ENCODE peak calls at places on chromosomes 11 and 22, in five cellular contexts. T, E, L, Y and B are unnamed samples.

GRCh38 chr11:17406818-17407149 is 18.3 kb upstream of the KCNJ11 start:
- DNase-seq in L (peak; percentile 65), E (no peak), T (no peak), Y (no peak), B (no peak)

GRCh38 chr22:25692392-25692791 is 49.6 kb upstream of the MYO18B start:
- DNase-seq in T (no peak), Y (no peak), E (no peak), L (no peak), B (no peak)

GRCh38 chr11:119478711-119479285 is 55.8 kb upstream of the THY1 start:
- DNase-seq in L (no peak), Y (no peak), E (no peak), T (no peak), B (no peak)

GRCh38 chr22:17606472-17606871 is 22.1 kb downstream of the ATP6V1E1 start:
- DNase-seq in L (peak; percentile 77), T (no peak), E (no peak), Y (no peak), B (no peak)

GRCh38 chr11:110984147-110984546 is 261.4 kb upstream of the POU2AF2 start:
- DNase-seq in Y (no peak), E (no peak), L (no peak), T (no peak), B (no peak)

GRCh38 chr11:102110761-102111010 is 439 bp downstream of the YAP1 start:
- DNase-seq in T (no peak), L (no peak), E (no peak), Y (no peak), B (no peak)

GRCh38 chr11:76560219-76560618 is 110.3 kb downstream of the LRRC32 start:
- DNase-seq in Y (no peak), L (no peak), T (no peak), E (peak; percentile 40), B (no peak)

GRCh38 chr11:130891326-130891725 is 25.0 kb downstream of the SNX19 start:
- DNase-seq in T (no peak), Y (no peak), L (no peak), E (no peak), B (no peak)

GRCh38 chr11:125281831-125282595 is 117.5 kb downstream of the PKNOX2 start:
- DNase-seq in T (no peak), Y (no peak), L (no peak), E (peak; percentile 41), B (no peak)

GRCh38 chr11:76615950-76616349 is 54.6 kb downstream of the LRRC32 start:
- DNase-seq in L (peak; percentile 70), E (no peak), T (no peak), Y (peak; percentile 79), B (no peak)

GRCh38 chr11:102981324-102981910 is 25.9 kb upstream of the MMP13 start:
- DNase-seq in E (no peak), L (no peak), Y (no peak), T (no peak), B (no peak)

GRCh38 chr11:82239498-82239897 is 494.2 kb downstream of the FAM181B start:
- DNase-seq in Y (no peak), T (no peak), L (no peak), E (no peak), B (no peak)

GRCh38 chr11:75734491-75735180 is 17.0 kb downstream of the MOGAT2 start:
- DNase-seq in Y (peak; percentile 69), T (no peak), L (no peak), E (no peak), B (no peak)

GRCh38 chr11:67745181-67745726 is 70.8 kb upstream of the ALDH3B2 start:
- DNase-seq in L (no peak), T (no peak), E (no peak), Y (no peak), B (no peak)

GRCh38 chr11:86914836-86915519 is 40.2 kb downstream of the FZD4 start:
- DNase-seq in T (no peak), Y (no peak), E (no peak), L (no peak), B (no peak)
- H3K4me3 ChIP-seq in T (no peak overlapping the region), Y (no peak overlapping the region), E (no peak overlapping the region), L (no peak overlapping the region), B (no peak overlapping the region)

GRCh38 chr11:63882555-63883242 is 34.3 kb downstream of the RCOR2 start:
- DNase-seq in L (no peak), E (no peak), Y (no peak), T (peak; percentile 59), B (no peak)

GRCh38 chr11:63880031-63880841 is 36.7 kb downstream of the RCOR2 start:
- DNase-seq in Y (no peak), L (no peak), E (no peak), T (no peak), B (no peak)

GRCh38 chr11:63887600-63887999 is 29.4 kb downstream of the RCOR2 start:
- DNase-seq in Y (no peak), T (no peak), E (no peak), L (no peak), B (no peak)

GRCh38 chr11:63888170-63889086 is 28.5 kb downstream of the RCOR2 start:
- DNase-seq in L (peak; percentile 81), E (no peak), T (peak; percentile 86), Y (peak; percentile 84), B (peak; percentile 94)

GRCh38 chr11:63884191-63884590 is 32.8 kb downstream of the RCOR2 start:
- DNase-seq in E (no peak), L (no peak), T (no peak), Y (no peak), B (peak; percentile 55)
- H3K4me1 ChIP-seq in E (peaks cover 14% of the 10 kb centered on the region), L (peaks cover 54% of the 10 kb centered on the region), T (peaks cover 54% of the 10 kb centered on the region), Y (peaks cover 84% of the 10 kb centered on the region), B (peaks cover 55% of the 10 kb centered on the region)

GRCh38 chr11:62554377-62554776 is 7.8 kb upstream of the AHNAK start:
- DNase-seq in T (no peak), L (peak; percentile 72), E (no peak), Y (no peak), B (no peak)

GRCh38 chr11:62555464-62556092 is 9.0 kb upstream of the AHNAK start:
- DNase-seq in Y (peak; percentile 74), L (peak; percentile 76), E (no peak), T (peak; percentile 50), B (peak; percentile 36)

GRCh38 chr11:62552465-62552782 is 5.8 kb upstream of the AHNAK start:
- DNase-seq in E (no peak), L (peak; percentile 68), T (no peak), Y (no peak), B (no peak)

GRCh38 chr11:62553839-62554361 is 7.3 kb upstream of the AHNAK start:
- DNase-seq in L (no peak), T (no peak), Y (peak; percentile 62), E (peak; percentile 68), B (no peak)

DNA sequence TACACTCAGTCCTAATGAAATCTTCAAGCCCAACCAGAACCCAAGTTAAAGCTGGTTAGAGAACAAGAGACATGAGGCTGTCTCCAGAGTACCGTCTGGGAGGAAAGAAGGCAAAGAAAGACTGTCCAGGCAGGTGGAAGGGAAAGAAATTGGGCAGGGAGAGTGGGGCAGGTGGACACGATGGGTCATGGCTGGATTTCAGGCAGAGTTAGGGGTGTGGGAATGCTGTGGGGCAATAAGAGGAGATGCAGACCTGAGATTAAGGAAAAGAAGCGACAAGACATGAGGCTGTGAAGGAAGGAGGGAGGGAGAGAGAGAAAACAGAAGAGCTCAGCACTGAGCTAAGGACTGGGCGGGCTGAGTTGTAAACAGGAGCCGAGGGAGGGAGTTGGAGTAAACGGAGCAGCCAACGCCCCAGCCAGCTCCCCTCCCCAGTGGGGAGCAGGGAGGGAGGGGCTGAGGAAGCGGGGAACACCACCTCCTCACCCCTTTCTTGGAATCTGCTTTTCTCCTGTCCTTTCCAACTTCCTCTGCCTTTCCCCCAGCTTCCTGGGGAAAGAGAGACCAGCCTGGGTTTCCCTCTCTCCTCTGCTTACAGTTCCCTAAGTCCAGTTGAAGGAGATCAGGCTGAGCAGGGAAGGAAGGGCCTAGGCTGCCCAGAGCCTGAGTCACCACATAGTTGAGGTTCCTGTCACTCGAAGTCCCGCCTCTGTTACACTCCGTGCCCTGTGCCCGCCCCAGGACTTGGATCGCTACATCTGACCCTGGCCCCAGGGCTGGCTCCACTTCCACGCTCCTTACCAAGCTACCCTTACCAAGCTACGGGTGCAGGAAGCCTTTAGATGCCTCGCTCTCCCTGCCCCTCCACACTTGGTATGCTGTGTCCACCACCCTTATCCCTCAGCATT is 6.6 kb upstream of the AHNAK start:
- DNase-seq in L (peak; percentile 95), T (peak; percentile 84), Y (peak; percentile 90), E (peak; percentile 91), B (peak; percentile 94)
- TF ChIP-seq POLR2A in L (peak; percentile 13), T (peak; percentile 51), Y (peak; percentile 85), E (no peak), B (no peak)

DNA sequence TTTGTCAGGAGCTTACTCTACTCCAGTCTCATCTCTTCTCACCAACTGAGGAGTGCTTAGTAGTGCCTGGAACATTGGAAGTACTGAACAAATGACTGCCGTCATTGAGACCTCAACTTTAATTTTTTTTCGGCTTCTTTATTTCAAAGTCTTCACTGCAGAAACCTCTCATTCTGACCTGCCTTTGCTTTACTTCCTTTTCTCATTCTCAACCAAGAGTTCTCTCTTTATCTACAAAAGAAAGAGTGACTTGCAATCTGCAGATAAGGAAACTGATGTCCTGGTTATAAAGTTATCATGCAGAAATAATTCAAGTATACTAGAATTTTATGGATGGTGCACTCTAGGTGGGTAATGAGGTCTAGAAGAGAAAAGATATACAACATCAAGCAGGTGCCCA is 1.2 kb upstream of the EED start:
- DNase-seq in Y (no peak), T (no peak), L (no peak), E (no peak), B (no peak)
- H3K4me3 ChIP-seq in Y (no peak overlapping the region), T (no peak overlapping the region), L (no peak overlapping the region), E (peak overlapping the region; percentile 92), B (no peak overlapping the region)

GRCh38 chr11:2071748-2072385 is 67.3 kb downstream of the IGF2 start:
- DNase-seq in T (no peak), E (no peak), Y (no peak), L (no peak), B (no peak)

GRCh38 chr11:2076441-2076840 is 62.7 kb downstream of the IGF2 start:
- DNase-seq in L (no peak), E (no peak), Y (no peak), T (no peak), B (no peak)

GRCh38 chr11:2077061-2077802 is 62.0 kb downstream of the IGF2 start:
- DNase-seq in E (no peak), T (peak; percentile 27), Y (no peak), L (no peak), B (no peak)

GRCh38 chr11:2074266-2074825 is 64.8 kb downstream of the IGF2 start:
- DNase-seq in L (no peak), E (no peak), Y (no peak), T (no peak), B (no peak)

DNA sequence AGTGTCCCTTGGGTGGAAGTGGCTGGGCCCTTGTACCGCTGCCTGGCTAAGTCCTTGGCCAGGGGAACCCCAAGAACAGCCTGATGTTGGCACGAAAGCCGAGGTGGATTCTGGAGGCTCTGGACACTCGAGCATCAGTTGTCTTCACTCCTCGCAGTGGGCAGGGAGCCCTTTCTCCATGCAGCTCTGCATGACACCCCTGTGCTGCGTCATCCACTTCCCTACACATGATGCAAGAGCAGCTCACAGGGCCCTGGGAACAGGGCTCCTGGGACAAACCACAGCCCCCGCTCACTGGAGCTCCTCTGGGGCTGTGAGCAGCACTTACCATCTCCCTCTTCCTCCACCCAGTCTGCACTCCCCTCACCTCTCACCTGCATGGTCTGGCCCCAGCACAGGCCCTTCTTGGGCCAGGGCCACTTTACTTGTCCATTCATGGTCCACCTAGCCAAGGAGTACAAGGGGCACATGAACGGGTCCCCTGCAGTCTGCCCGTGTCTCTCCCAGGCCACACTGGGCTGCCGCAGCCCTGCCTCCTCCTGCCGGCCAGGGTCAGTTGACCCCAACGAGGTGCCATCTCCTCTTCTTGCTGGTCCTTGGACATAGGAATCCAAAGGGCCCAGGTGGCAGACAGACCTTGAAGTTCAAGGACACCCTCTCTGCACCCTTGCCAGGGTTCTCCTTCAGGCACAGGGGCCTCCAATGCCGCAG is 66.5 kb downstream of the IGF2 start:
- DNase-seq in Y (no peak), L (no peak), T (no peak), E (no peak), B (no peak)
- H3K4me1 ChIP-seq in Y (no peaks in the 10 kb centered on the region), L (no peaks in the 10 kb centered on the region), T (peaks cover 10% of the 10 kb centered on the region), E (no peaks in the 10 kb centered on the region), B (no peaks in the 10 kb centered on the region)

GRCh38 chr11:62842171-62842717 is 2.9 kb upstream of the WDR74 start:
- DNase-seq in L (peak; percentile 73), Y (peak; percentile 38), T (no peak), E (no peak), B (no peak)
- TF ChIP-seq POLR2A in L (no peak), Y (no peak), T (no peak), E (no peak), B (no peak)